ENCODE peak calls at places on chromosome 15, in nine cellular contexts. Q is cardiac fibroblast, U is Kasumi-1, D is germinal center, C is iPS-NIHi11, X is RPMI7951, V is HS-5, N is GM10248, O is neuronal stem cell. W is an unnamed sample.

GRCh38 chr15:74847462-74847861 is 4.5 kb upstream of the ULK3 start:
- DNase-seq in Q (no peak), U (no peak), D (no peak), C (no peak), X (no peak), V (no peak), N (no peak), O (no peak), W (no peak)

GRCh38 chr15:43251863-43252241 is 14.9 kb downstream of the TGM5 start:
- DNase-seq in Q (no peak), U (no peak), D (no peak), C (no peak), X (no peak), V (no peak), N (no peak), O (no peak), W (peak)

GRCh38 chr15:62644874-62645755 is 397.4 kb upstream of the TPM1 start:
- DNase-seq in Q (no peak), U (no peak), D (no peak), C (no peak), X (no peak), V (no peak), N (no peak), O (no peak), W (no peak)

GRCh38 chr15:31276596-31277298 is 49.9 kb upstream of the KLF13 start:
- DNase-seq in Q (no peak), U (no peak), D (no peak), C (no peak), X (no peak), V (no peak), N (no peak), O (no peak), W (no peak)

GRCh38 chr15:25862469-25863066 is 559 bp downstream of the ATP10A start:
- DNase-seq in Q (peak), U (no peak), D (no peak), C (peak), X (no peak), V (no peak), N (no peak), O (no peak), W (peak)

GRCh38 chr15:53384417-53384816 is 375.0 kb downstream of the WDR72 start:
- DNase-seq in Q (no peak), U (no peak), D (no peak), C (peak), X (no peak), V (no peak), N (no peak), O (no peak), W (no peak)

GRCh38 chr15:44275431-44275830 is 13.1 kb upstream of the GOLM2 start:
- DNase-seq in Q (no peak), U (no peak), D (no peak), C (no peak), X (no peak), V (no peak), N (no peak), O (no peak), W (no peak)

GRCh38 chr15:41894791-41895463 is 1.1 kb upstream of the SPTBN5 start:
- DNase-seq in Q (peak), U (peak), D (peak), C (peak), X (peak), V (no peak), N (peak), O (no peak), W (peak)

GRCh38 chr15:82677720-82678323 is 30.7 kb upstream of the CPEB1 start:
- DNase-seq in Q (no peak), U (no peak), D (no peak), C (no peak), X (no peak), V (no peak), N (no peak), O (no peak), W (no peak)

GRCh38 chr15:79329186-79329611 is 18.3 kb downstream of the TMED3 start:
- DNase-seq in Q (peak), U (no peak), D (no peak), C (no peak), X (peak), V (peak), N (no peak), O (no peak), W (no peak)

GRCh38 chr15:89629829-89630228 is 25.4 kb downstream of the KIF7 start:
- DNase-seq in Q (no peak), U (no peak), D (no peak), C (no peak), X (no peak), V (no peak), N (peak), O (no peak), W (no peak)

GRCh38 chr15:83323296-83323711 is 38.8 kb upstream of the BNC1 start:
- DNase-seq in Q (peak), U (no peak), D (no peak), C (no peak), X (peak), V (peak), N (no peak), O (no peak), W (no peak)

GRCh38 chr15:57677206-57677605 is 29.3 kb upstream of the POLR2M start:
- DNase-seq in Q (no peak), U (no peak), D (no peak), C (no peak), X (no peak), V (no peak), N (no peak), O (no peak), W (no peak)

GRCh38 chr15:77966540-77967290 is 110.8 kb downstream of the TBC1D2B start:
- DNase-seq in Q (peak), U (peak), D (peak), C (peak), X (peak), V (no peak), N (peak), O (no peak), W (no peak)

GRCh38 chr15:88337993-88338392 is 81.5 kb upstream of the NTRK3 start:
- DNase-seq in Q (no peak), U (no peak), D (no peak), C (no peak), X (no peak), V (no peak), N (no peak), O (no peak), W (no peak)

GRCh38 chr15:66294157-66294931 is 976 bp downstream of the DIS3L start:
- DNase-seq in Q (peak), U (peak), D (peak), C (peak), X (peak), V (peak), N (peak), O (peak), W (no peak)

GRCh38 chr15:68316061-68316804 is 38.7 kb downstream of the FEM1B start:
- DNase-seq in Q (no peak), U (no peak), D (no peak), C (peak), X (no peak), V (no peak), N (no peak), O (no peak), W (no peak)

GRCh38 chr15:66955871-66956585 is 109.4 kb upstream of the SMAD3 start:
- DNase-seq in Q (peak), U (no peak), D (no peak), C (no peak), X (no peak), V (peak), N (no peak), O (no peak), W (no peak)

GRCh38 chr15:67025719-67026118 is 39.7 kb upstream of the SMAD3 start:
- DNase-seq in Q (peak), U (peak), D (no peak), C (no peak), X (peak), V (peak), N (no peak), O (no peak), W (no peak)

GRCh38 chr15:58314593-58315216 is 117.1 kb upstream of the LIPC start:
- DNase-seq in Q (no peak), U (no peak), D (no peak), C (no peak), X (no peak), V (no peak), N (no peak), O (no peak), W (no peak)

GRCh38 chr15:80424381-80424780 is 20.2 kb downstream of the ARNT2 start:
- DNase-seq in Q (no peak), U (no peak), D (no peak), C (no peak), X (no peak), V (no peak), N (no peak), O (no peak), W (no peak)

GRCh38 chr15:96340611-96341464 is 10.3 kb downstream of the NR2F2 start:
- DNase-seq in Q (peak), U (no peak), D (no peak), C (peak), X (peak), V (no peak), N (no peak), O (peak), W (no peak)

GRCh38 chr15:47292638-47293037 is 424.7 kb upstream of the SEMA6D start:
- DNase-seq in Q (no peak), U (no peak), D (no peak), C (no peak), X (no peak), V (no peak), N (no peak), O (no peak), W (no peak)

GRCh38 chr15:51768018-51768417 is 16.6 kb downstream of the TMOD2 start:
- DNase-seq in Q (no peak), U (peak), D (no peak), C (no peak), X (no peak), V (no peak), N (no peak), O (no peak), W (no peak)

GRCh38 chr15:49242820-49243219 is 72.8 kb downstream of the GALK2 start:
- DNase-seq in Q (peak), U (no peak), D (no peak), C (peak), X (peak), V (peak), N (no peak), O (no peak), W (no peak)

GRCh38 chr15:95446854-95447253 is 883.6 kb upstream of the NR2F2 start:
- DNase-seq in Q (no peak), U (peak), D (no peak), C (no peak), X (no peak), V (no peak), N (no peak), O (no peak), W (no peak)

GRCh38 chr15:101506491-101506890 is 17.0 kb upstream of the PCSK6 start:
- DNase-seq in Q (no peak), U (no peak), D (no peak), C (no peak), X (no peak), V (no peak), N (no peak), O (no peak), W (no peak)

GRCh38 chr15:49286649-49287394 is 116.8 kb downstream of the GALK2 start:
- DNase-seq in Q (no peak), U (no peak), D (no peak), C (no peak), X (no peak), V (no peak), N (no peak), O (no peak), W (no peak)

GRCh38 chr15:94312946-94313345 is 81.6 kb downstream of the MCTP2 start:
- DNase-seq in Q (peak), U (no peak), D (no peak), C (no peak), X (peak), V (no peak), N (no peak), O (no peak), W (no peak)

GRCh38 chr15:52642386-52643361 is 36.5 kb downstream of the ATOSA start:
- DNase-seq in Q (peak), U (no peak), D (no peak), C (no peak), X (peak), V (peak), N (no peak), O (no peak), W (no peak)

GRCh38 chr15:38651328-38652038 is 86.9 kb upstream of the RASGRP1 start:
- DNase-seq in Q (no peak), U (no peak), D (peak), C (no peak), X (no peak), V (no peak), N (no peak), O (no peak), W (no peak)

GRCh38 chr15:100667405-100668320 is 65.3 kb downstream of the ASB7 start:
- DNase-seq in Q (peak), U (no peak), D (no peak), C (no peak), X (peak), V (no peak), N (no peak), O (no peak), W (no peak)

GRCh38 chr15:48393650-48394049 is 62.4 kb downstream of the DUT start:
- DNase-seq in Q (peak), U (no peak), D (no peak), C (no peak), X (no peak), V (no peak), N (no peak), O (no peak), W (no peak)

GRCh38 chr15:82966671-82967071 is 14.2 kb upstream of the HOMER2 start:
- DNase-seq in Q (no peak), U (no peak), D (no peak), C (no peak), X (no peak), V (no peak), N (peak), O (no peak), W (peak)

GRCh38 chr15:45497261-45497660 is 25.3 kb downstream of the SLC30A4 start:
- DNase-seq in Q (no peak), U (no peak), D (no peak), C (no peak), X (no peak), V (no peak), N (no peak), O (no peak), W (no peak)